ENCODE peak calls at places on chromosomes 12 and 14, in nine cellular contexts. One of them, this sample, is unnamed.

GRCh38 chr14:44798386-44799242 is 163.1 kb downstream of the KLHL28 start:
- DNase-seq in body of pancreas: peak; percentile 8
- DNase-seq in heart right ventricle: no peak
- DNase-seq in AG04449: no peak
- DNase-seq in fibroblast of lung: no peak
- DNase-seq in AG09309: no peak
- DNase-seq in cardiac fibroblast: no peak
- DNase-seq in cardiac muscle cell: no peak
- DNase-seq in DND-41: no peak
- DNase-seq in this sample: no peak

GRCh38 chr12:128047266-128048060 is 219.5 kb upstream of the TMEM132C start:
- DNase-seq in body of pancreas: no peak
- DNase-seq in heart right ventricle: no peak
- DNase-seq in AG04449: no peak
- DNase-seq in fibroblast of lung: no peak
- DNase-seq in AG09309: no peak
- DNase-seq in cardiac fibroblast: no peak
- DNase-seq in cardiac muscle cell: no peak
- DNase-seq in DND-41: no peak
- DNase-seq in this sample: no peak

GRCh38 chr12:52074006-52074405 is 4.2 kb downstream of the ATG101 start:
- DNase-seq in body of pancreas: no peak
- DNase-seq in heart right ventricle: peak; percentile 72
- DNase-seq in AG04449: no peak
- DNase-seq in fibroblast of lung: no peak
- DNase-seq in AG09309: no peak
- DNase-seq in cardiac fibroblast: peak; percentile 73
- DNase-seq in cardiac muscle cell: peak; percentile 73
- DNase-seq in DND-41: peak; percentile 70
- DNase-seq in this sample: peak; percentile 49

GRCh38 chr14:41891624-41892023 is 284.9 kb downstream of the LRFN5 start:
- DNase-seq in body of pancreas: no peak
- DNase-seq in heart right ventricle: no peak
- DNase-seq in AG04449: no peak
- DNase-seq in fibroblast of lung: no peak
- DNase-seq in AG09309: no peak
- DNase-seq in cardiac fibroblast: no peak
- DNase-seq in cardiac muscle cell: peak; percentile 7
- DNase-seq in DND-41: no peak
- DNase-seq in this sample: no peak

GRCh38 chr14:77028384-77029246 is at the start of gene IRF2BPL:
- DNase-seq in body of pancreas: peak; percentile 99
- DNase-seq in heart right ventricle: peak; percentile 100
- DNase-seq in AG04449: peak; percentile 92
- DNase-seq in fibroblast of lung: peak; percentile 98
- DNase-seq in AG09309: peak; percentile 94
- DNase-seq in cardiac fibroblast: peak; percentile 99
- DNase-seq in cardiac muscle cell: peak; percentile 100
- DNase-seq in DND-41: peak; percentile 95
- DNase-seq in this sample: peak; percentile 99

GRCh38 chr14:90062852-90063539 is 1.2 kb downstream of the KCNK13 start:
- DNase-seq in body of pancreas: no peak
- DNase-seq in heart right ventricle: no peak
- DNase-seq in AG04449: no peak
- DNase-seq in fibroblast of lung: no peak
- DNase-seq in AG09309: no peak
- DNase-seq in cardiac fibroblast: no peak
- DNase-seq in cardiac muscle cell: no peak
- DNase-seq in DND-41: no peak
- DNase-seq in this sample: no peak

GRCh38 chr12:2678416-2678815 is 116.4 kb upstream of the FKBP4 start:
- DNase-seq in body of pancreas: no peak
- DNase-seq in heart right ventricle: no peak
- DNase-seq in AG04449: no peak
- DNase-seq in fibroblast of lung: no peak
- DNase-seq in AG09309: no peak
- DNase-seq in cardiac fibroblast: no peak
- DNase-seq in cardiac muscle cell: no peak
- DNase-seq in DND-41: no peak
- DNase-seq in this sample: no peak

GRCh38 chr12:47085815-47086252 is 6.1 kb upstream of the AMIGO2 start:
- DNase-seq in body of pancreas: no peak
- DNase-seq in heart right ventricle: no peak
- DNase-seq in AG04449: no peak
- DNase-seq in fibroblast of lung: peak; percentile 86
- DNase-seq in AG09309: no peak
- DNase-seq in cardiac fibroblast: peak; percentile 63
- DNase-seq in cardiac muscle cell: peak; percentile 73
- DNase-seq in DND-41: peak; percentile 11
- DNase-seq in this sample: peak; percentile 77

GRCh38 chr14:34554540-34555250 is 15.2 kb upstream of the EAPP start:
- DNase-seq in body of pancreas: peak; percentile 26
- DNase-seq in heart right ventricle: no peak
- DNase-seq in AG04449: no peak
- DNase-seq in fibroblast of lung: no peak
- DNase-seq in AG09309: no peak
- DNase-seq in cardiac fibroblast: no peak
- DNase-seq in cardiac muscle cell: no peak
- DNase-seq in DND-41: no peak
- DNase-seq in this sample: no peak

GRCh38 chr14:94008234-94008633 is 11.1 kb downstream of the CCDC197 start:
- DNase-seq in body of pancreas: no peak
- DNase-seq in heart right ventricle: no peak
- DNase-seq in AG04449: no peak
- DNase-seq in fibroblast of lung: no peak
- DNase-seq in AG09309: no peak
- DNase-seq in cardiac fibroblast: no peak
- DNase-seq in cardiac muscle cell: no peak
- DNase-seq in DND-41: no peak
- DNase-seq in this sample: no peak

GRCh38 chr14:25111061-25111601 is 61.2 kb upstream of the STXBP6 start:
- DNase-seq in body of pancreas: peak; percentile 14
- DNase-seq in heart right ventricle: no peak
- DNase-seq in AG04449: peak; percentile 36
- DNase-seq in fibroblast of lung: peak; percentile 99
- DNase-seq in AG09309: peak; percentile 98
- DNase-seq in cardiac fibroblast: peak; percentile 95
- DNase-seq in cardiac muscle cell: peak; percentile 97
- DNase-seq in DND-41: no peak
- DNase-seq in this sample: peak; percentile 90

GRCh38 chr12:111034911-111035577 is 114.7 kb upstream of the MYL2 start:
- DNase-seq in body of pancreas: no peak
- DNase-seq in heart right ventricle: no peak
- DNase-seq in AG04449: no peak
- DNase-seq in fibroblast of lung: no peak
- DNase-seq in AG09309: no peak
- DNase-seq in cardiac fibroblast: no peak
- DNase-seq in cardiac muscle cell: no peak
- DNase-seq in DND-41: no peak
- DNase-seq in this sample: no peak

GRCh38 chr14:26730929-26731618 is 133.2 kb upstream of the NOVA1 start:
- DNase-seq in body of pancreas: peak; percentile 19
- DNase-seq in heart right ventricle: no peak
- DNase-seq in AG04449: no peak
- DNase-seq in fibroblast of lung: peak; percentile 5
- DNase-seq in AG09309: no peak
- DNase-seq in cardiac fibroblast: peak; percentile 42
- DNase-seq in cardiac muscle cell: peak; percentile 53
- DNase-seq in DND-41: no peak
- DNase-seq in this sample: peak; percentile 57

GRCh38 chr12:130747867-130748740 is 32.0 kb upstream of the RIMBP2 start:
- DNase-seq in body of pancreas: peak; percentile 83
- DNase-seq in heart right ventricle: peak; percentile 79
- DNase-seq in AG04449: no peak
- DNase-seq in fibroblast of lung: peak; percentile 41
- DNase-seq in AG09309: peak; percentile 28
- DNase-seq in cardiac fibroblast: peak; percentile 81
- DNase-seq in cardiac muscle cell: peak; percentile 77
- DNase-seq in DND-41: peak; percentile 86
- DNase-seq in this sample: peak; percentile 73

GRCh38 chr14:73786942-73787759 is 64.5 kb upstream of the PTGR2 start:
- DNase-seq in body of pancreas: peak; percentile 80
- DNase-seq in heart right ventricle: peak; percentile 79
- DNase-seq in AG04449: no peak
- DNase-seq in fibroblast of lung: peak; percentile 51
- DNase-seq in AG09309: no peak
- DNase-seq in cardiac fibroblast: peak; percentile 55
- DNase-seq in cardiac muscle cell: peak; percentile 58
- DNase-seq in DND-41: peak; percentile 64
- DNase-seq in this sample: no peak

GRCh38 chr12:130664772-130665171 is 51.3 kb downstream of the RIMBP2 start:
- DNase-seq in body of pancreas: no peak
- DNase-seq in heart right ventricle: no peak
- DNase-seq in AG04449: no peak
- DNase-seq in fibroblast of lung: no peak
- DNase-seq in AG09309: no peak
- DNase-seq in cardiac fibroblast: no peak
- DNase-seq in cardiac muscle cell: no peak
- DNase-seq in DND-41: no peak
- DNase-seq in this sample: no peak

GRCh38 chr14:51488569-51489220 is 163.0 kb upstream of the FRMD6 start:
- DNase-seq in body of pancreas: no peak
- DNase-seq in heart right ventricle: no peak
- DNase-seq in AG04449: no peak
- DNase-seq in fibroblast of lung: no peak
- DNase-seq in AG09309: no peak
- DNase-seq in cardiac fibroblast: no peak
- DNase-seq in cardiac muscle cell: no peak
- DNase-seq in DND-41: no peak
- DNase-seq in this sample: no peak
- TF ChIP-seq CTCF in body of pancreas: no peak
- TF ChIP-seq CTCF in heart right ventricle: no peak
- TF ChIP-seq CTCF in AG04449: no peak
- TF ChIP-seq CTCF in fibroblast of lung: no peak
- TF ChIP-seq CTCF in AG09309: no peak
- TF ChIP-seq CTCF in cardiac fibroblast: no peak
- TF ChIP-seq CTCF in cardiac muscle cell: no peak
- TF ChIP-seq CTCF in DND-41: no peak
- TF ChIP-seq CTCF in this sample: no peak

DNA sequence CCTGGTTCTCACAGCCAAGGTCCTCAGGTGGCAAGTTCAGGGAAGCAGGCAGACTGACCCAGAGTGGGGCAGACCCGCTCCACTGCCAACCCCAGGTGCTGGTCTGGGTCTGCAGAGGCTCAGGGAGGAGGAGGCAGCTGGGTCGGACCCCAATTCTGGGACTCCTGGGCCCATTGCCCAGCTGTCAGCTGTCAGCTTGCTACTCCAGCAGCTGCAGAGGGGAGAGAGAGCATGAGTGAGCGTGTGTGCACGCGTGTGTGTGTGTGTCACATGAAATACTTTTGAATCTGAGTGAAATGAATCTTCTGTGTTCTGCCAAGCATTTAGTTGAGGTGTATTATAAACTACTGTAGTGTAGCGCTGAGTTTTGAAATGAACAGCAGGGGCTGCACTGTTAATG is 30.8 kb downstream of the XRCC3 start:
- DNase-seq in body of pancreas: no peak
- DNase-seq in heart right ventricle: no peak
- DNase-seq in AG04449: no peak
- DNase-seq in fibroblast of lung: no peak
- DNase-seq in AG09309: no peak
- DNase-seq in cardiac fibroblast: no peak
- DNase-seq in cardiac muscle cell: no peak
- DNase-seq in DND-41: no peak
- DNase-seq in this sample: no peak
- H3K4me3 ChIP-seq in body of pancreas: no peak overlapping the region
- H3K4me3 ChIP-seq in heart right ventricle: no peak overlapping the region
- H3K4me3 ChIP-seq in AG04449: no peak overlapping the region
- H3K4me3 ChIP-seq in fibroblast of lung: no peak overlapping the region
- H3K4me3 ChIP-seq in AG09309: no peak overlapping the region
- H3K4me3 ChIP-seq in cardiac fibroblast: no peak overlapping the region
- H3K4me3 ChIP-seq in cardiac muscle cell: no peak overlapping the region
- H3K4me3 ChIP-seq in DND-41: no peak overlapping the region
- H3K4me3 ChIP-seq in this sample: no peak overlapping the region

GRCh38 chr12:1595026-1595561 is 713 bp upstream of the FBXL14 start:
- DNase-seq in body of pancreas: peak; percentile 26
- DNase-seq in heart right ventricle: no peak
- DNase-seq in AG04449: no peak
- DNase-seq in fibroblast of lung: no peak
- DNase-seq in AG09309: no peak
- DNase-seq in cardiac fibroblast: no peak
- DNase-seq in cardiac muscle cell: peak; percentile 44
- DNase-seq in DND-41: no peak
- DNase-seq in this sample: no peak

GRCh38 chr12:1594295-1595025 is at the start of gene FBXL14:
- DNase-seq in body of pancreas: peak; percentile 92
- DNase-seq in heart right ventricle: peak; percentile 91
- DNase-seq in AG04449: no peak
- DNase-seq in fibroblast of lung: peak; percentile 88
- DNase-seq in AG09309: no peak
- DNase-seq in cardiac fibroblast: peak; percentile 92
- DNase-seq in cardiac muscle cell: peak; percentile 92
- DNase-seq in DND-41: peak; percentile 90
- DNase-seq in this sample: peak; percentile 90

GRCh38 chr12:1593232-1594044 is 943 bp downstream of the FBXL14 start:
- DNase-seq in body of pancreas: peak; percentile 81
- DNase-seq in heart right ventricle: peak; percentile 45
- DNase-seq in AG04449: no peak
- DNase-seq in fibroblast of lung: peak; percentile 36
- DNase-seq in AG09309: no peak
- DNase-seq in cardiac fibroblast: no peak
- DNase-seq in cardiac muscle cell: no peak
- DNase-seq in DND-41: peak; percentile 69
- DNase-seq in this sample: peak; percentile 28

GRCh38 chr12:1592444-1593231 is 1.7 kb downstream of the FBXL14 start:
- DNase-seq in body of pancreas: peak; percentile 25
- DNase-seq in heart right ventricle: peak; percentile 31
- DNase-seq in AG04449: no peak
- DNase-seq in fibroblast of lung: peak; percentile 69
- DNase-seq in AG09309: no peak
- DNase-seq in cardiac fibroblast: peak; percentile 55
- DNase-seq in cardiac muscle cell: peak; percentile 46
- DNase-seq in DND-41: peak; percentile 76
- DNase-seq in this sample: peak; percentile 55

GRCh38 chr12:1594045-1594294 is 411 bp downstream of the FBXL14 start:
- DNase-seq in body of pancreas: peak; percentile 74
- DNase-seq in heart right ventricle: no peak
- DNase-seq in AG04449: no peak
- DNase-seq in fibroblast of lung: peak; percentile 64
- DNase-seq in AG09309: no peak
- DNase-seq in cardiac fibroblast: peak; percentile 80
- DNase-seq in cardiac muscle cell: peak; percentile 74
- DNase-seq in DND-41: no peak
- DNase-seq in this sample: no peak
- TF ChIP-seq CTCF in body of pancreas: no peak
- TF ChIP-seq CTCF in heart right ventricle: no peak
- TF ChIP-seq CTCF in AG04449: no peak
- TF ChIP-seq CTCF in fibroblast of lung: no peak
- TF ChIP-seq CTCF in AG09309: no peak
- TF ChIP-seq CTCF in cardiac fibroblast: no peak
- TF ChIP-seq CTCF in cardiac muscle cell: no peak
- TF ChIP-seq CTCF in DND-41: no peak
- TF ChIP-seq CTCF in this sample: no peak

DNA sequence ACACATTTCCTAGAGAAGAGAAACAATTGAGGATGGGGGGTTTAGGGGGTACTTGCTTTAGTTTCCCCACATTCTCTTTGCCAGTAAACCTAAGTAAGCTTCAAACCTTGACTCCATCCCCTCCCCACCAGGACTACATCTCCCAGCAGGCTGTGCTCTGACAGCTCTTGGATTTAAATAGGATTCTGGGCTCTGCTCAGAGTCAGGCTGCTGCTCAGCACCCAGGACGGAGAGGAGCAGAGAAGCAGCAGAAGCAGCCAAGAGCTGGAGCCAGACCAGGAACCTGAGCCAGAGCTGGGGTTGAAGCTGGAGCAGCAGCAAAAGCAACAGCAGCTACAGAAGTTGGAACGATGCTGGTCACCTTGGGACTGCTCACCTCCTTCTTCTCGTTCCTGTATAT is 20.6 kb downstream of the RDH12 start:
- DNase-seq in body of pancreas: peak; percentile 64
- DNase-seq in heart right ventricle: peak; percentile 77
- DNase-seq in AG04449: no peak
- DNase-seq in fibroblast of lung: peak; percentile 48
- DNase-seq in AG09309: no peak
- DNase-seq in cardiac fibroblast: peak; percentile 78
- DNase-seq in cardiac muscle cell: peak; percentile 75
- DNase-seq in DND-41: no peak
- DNase-seq in this sample: peak; percentile 58
- H3K4me3 ChIP-seq in body of pancreas: no peak overlapping the region
- H3K4me3 ChIP-seq in heart right ventricle: no peak overlapping the region
- H3K4me3 ChIP-seq in AG04449: no peak overlapping the region
- H3K4me3 ChIP-seq in fibroblast of lung: no peak overlapping the region
- H3K4me3 ChIP-seq in AG09309: no peak overlapping the region
- H3K4me3 ChIP-seq in cardiac fibroblast: no peak overlapping the region
- H3K4me3 ChIP-seq in cardiac muscle cell: no peak overlapping the region
- H3K4me3 ChIP-seq in DND-41: no peak overlapping the region
- H3K4me3 ChIP-seq in this sample: no peak overlapping the region

This sample was measured in fibroblast of pulmonary artery.